ENCODE peak calls at places on chromosome 1, in seven cellular contexts. Y is heart right ventricle, V is cardiac muscle cell, U is endodermal cell, K is BE2C, C is GM12878, T is sigmoid colon. R is an unnamed sample.
A peak's percentile ranks its signal among the peaks of the same experiment; 100 is the strongest.

GRCh38 chr1:117632269-117633067 is 26.6 kb downstream of the TENT5C start:
- DNase-seq in V (no peak), K (no peak), T (no peak), U (no peak), C (no peak), Y (no peak), R (no peak)

GRCh38 chr1:164558461-164559341 is at the start of gene PBX1:
- DNase-seq in T (peak; percentile 100), C (peak; percentile 23), U (peak; percentile 99), Y (peak; percentile 96), V (peak; percentile 98), K (peak; percentile 94), R (peak; percentile 64)

GRCh38 chr1:152047607-152047953 is 10.8 kb upstream of the S100A11 start:
- DNase-seq in C (no peak), K (peak; percentile 52), V (no peak), U (no peak), T (peak; percentile 86), Y (no peak), R (no peak)

GRCh38 chr1:217540321-217540720 is 90.6 kb downstream of the GPATCH2 start:
- DNase-seq in K (no peak), T (no peak), C (no peak), U (no peak), Y (no peak), V (no peak), R (no peak)

GRCh38 chr1:179586107-179586823 is 5.4 kb upstream of the TDRD5 start:
- DNase-seq in U (peak; percentile 89), T (peak; percentile 70), V (peak; percentile 37), C (no peak), Y (peak; percentile 50), K (peak; percentile 82), R (no peak)

GRCh38 chr1:109765896-109766615 is 2.3 kb upstream of the EPS8L3 start:
- DNase-seq in C (no peak), K (no peak), T (no peak), V (no peak), Y (peak; percentile 4), U (no peak), R (no peak)

GRCh38 chr1:110259770-110260169 is 49.7 kb downstream of the KCNC4 start:
- DNase-seq in K (no peak), C (no peak), Y (no peak), V (no peak), T (no peak), U (no peak), R (no peak)

GRCh38 chr1:241603626-241604337 is 36.4 kb downstream of the CHML start:
- DNase-seq in Y (no peak), K (no peak), U (no peak), T (no peak), V (no peak), C (no peak), R (no peak)

GRCh38 chr1:14111121-14111520 is 411.1 kb downstream of the PRDM2 start:
- DNase-seq in Y (no peak), C (no peak), V (no peak), U (no peak), K (no peak), T (no peak), R (no peak)

GRCh38 chr1:12384836-12385456 is 155.1 kb downstream of the VPS13D start:
- DNase-seq in Y (no peak), C (no peak), T (no peak), U (no peak), K (no peak), V (no peak), R (peak; percentile 22)

GRCh38 chr1:18927654-18928272 is 25.4 kb upstream of the ALDH4A1 start:
- DNase-seq in Y (no peak), K (no peak), V (no peak), T (no peak), C (no peak), U (no peak), R (peak; percentile 57)

GRCh38 chr1:21344098-21344749 is 54.0 kb upstream of the ECE1 start:
- DNase-seq in U (no peak), Y (no peak), V (no peak), T (peak; percentile 72), C (no peak), K (no peak), R (no peak)

GRCh38 chr1:85585845-85586244 is 5.3 kb downstream of the CCN1 start:
- DNase-seq in K (no peak), T (no peak), U (no peak), V (no peak), C (no peak), Y (no peak), R (no peak)

GRCh38 chr1:19373206-19374126 is 61.3 kb downstream of the SLC66A1 start:
- DNase-seq in Y (no peak), T (no peak), U (no peak), K (no peak), V (no peak), C (no peak), R (no peak)

GRCh38 chr1:75614455-75615379 is 3.8 kb upstream of the SLC44A5 start:
- DNase-seq in C (no peak), U (peak; percentile 92), T (no peak), Y (peak; percentile 39), K (peak; percentile 60), V (peak; percentile 80), R (peak; percentile 24)

DNA sequence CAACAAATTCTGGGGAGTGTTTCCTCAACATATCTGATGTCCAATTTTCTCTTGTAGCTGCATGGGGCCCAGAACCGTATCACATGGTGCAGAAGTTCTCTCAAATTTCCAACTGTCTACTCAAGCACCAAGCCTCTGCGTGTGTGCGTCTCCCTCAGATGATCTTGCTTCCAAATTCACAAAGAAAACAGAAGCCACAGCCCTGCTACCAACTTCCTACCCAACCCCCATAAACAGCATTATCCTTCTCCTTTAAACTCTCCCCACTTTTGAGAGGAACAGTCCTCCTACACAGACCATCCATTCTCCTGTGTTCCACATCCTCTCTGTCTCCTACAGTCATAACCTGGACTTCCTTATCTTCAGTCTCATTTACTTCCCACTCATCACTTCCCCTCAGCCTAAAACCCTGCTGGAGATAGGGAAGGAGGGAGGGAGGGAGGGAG is 354.1 kb downstream of the SMYD3 start:
- DNase-seq in C (no peak), V (no peak), T (no peak), U (no peak), K (no peak), Y (no peak), R (no peak)
- H3K4me1 ChIP-seq in C (no peaks in the 10 kb centered on the region), V (no peaks in the 10 kb centered on the region), T (no peaks in the 10 kb centered on the region), U (peaks cover 3% of the 10 kb centered on the region), K (no peaks in the 10 kb centered on the region), Y (peaks cover 6% of the 10 kb centered on the region), R (no peaks in the 10 kb centered on the region)

DNA sequence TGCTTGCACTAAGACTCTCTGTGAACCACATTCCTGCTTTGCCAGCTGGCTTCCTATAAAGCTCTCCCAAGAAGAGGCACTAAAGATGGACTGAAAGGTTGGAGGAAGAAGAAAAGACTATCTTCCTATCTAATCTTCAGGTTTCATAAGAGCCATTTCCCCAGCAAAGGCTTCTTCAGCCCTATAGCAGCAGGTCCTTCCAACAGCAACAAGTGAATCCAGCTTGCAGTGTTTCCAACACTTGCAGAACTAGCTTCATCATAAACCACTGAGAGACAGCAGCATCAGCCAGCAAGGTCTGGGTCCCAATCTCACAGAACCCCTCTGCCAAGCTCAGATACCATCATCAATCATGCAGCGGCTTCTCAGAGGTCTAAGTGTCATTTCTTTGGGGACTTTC is 28.1 kb downstream of the FOXJ3 start:
- DNase-seq in K (no peak), Y (no peak), C (no peak), U (no peak), T (no peak), V (no peak), R (no peak)
- H3K36me3 ChIP-seq in K (no peaks in the 10 kb centered on the region), Y (no peaks in the 10 kb centered on the region), C (peaks cover 5% of the 10 kb centered on the region), U (peaks cover 41% of the 10 kb centered on the region), T (no peaks in the 10 kb centered on the region), V (no peaks in the 10 kb centered on the region), R (no peaks in the 10 kb centered on the region)

GRCh38 chr1:150621497-150622113 is 7.8 kb downstream of the ENSA start:
- DNase-seq in C (no peak), U (peak; percentile 70), T (peak; percentile 82), Y (no peak), K (peak; percentile 48), V (peak; percentile 54), R (peak; percentile 66)
- H3K4me1 ChIP-seq in C (peaks cover 26% of the 10 kb centered on the region), U (peaks cover 9% of the 10 kb centered on the region), T (peaks cover 40% of the 10 kb centered on the region), Y (peaks cover 49% of the 10 kb centered on the region), K (peaks cover 4% of the 10 kb centered on the region), V (no peaks in the 10 kb centered on the region), R (peaks cover 32% of the 10 kb centered on the region)

GRCh38 chr1:224392411-224393249 is 36.0 kb downstream of the CNIH4 start:
- DNase-seq in V (no peak), U (no peak), T (no peak), Y (no peak), K (no peak), C (no peak), R (no peak)
- H3K36me3 ChIP-seq in V (peaks cover 80% of the 10 kb centered on the region), U (peaks cover 97% of the 10 kb centered on the region), T (peaks cover 100% of the 10 kb centered on the region), Y (no peaks in the 10 kb centered on the region), K (peaks cover 81% of the 10 kb centered on the region), C (no peaks in the 10 kb centered on the region), R (peaks cover 35% of the 10 kb centered on the region)

DNA sequence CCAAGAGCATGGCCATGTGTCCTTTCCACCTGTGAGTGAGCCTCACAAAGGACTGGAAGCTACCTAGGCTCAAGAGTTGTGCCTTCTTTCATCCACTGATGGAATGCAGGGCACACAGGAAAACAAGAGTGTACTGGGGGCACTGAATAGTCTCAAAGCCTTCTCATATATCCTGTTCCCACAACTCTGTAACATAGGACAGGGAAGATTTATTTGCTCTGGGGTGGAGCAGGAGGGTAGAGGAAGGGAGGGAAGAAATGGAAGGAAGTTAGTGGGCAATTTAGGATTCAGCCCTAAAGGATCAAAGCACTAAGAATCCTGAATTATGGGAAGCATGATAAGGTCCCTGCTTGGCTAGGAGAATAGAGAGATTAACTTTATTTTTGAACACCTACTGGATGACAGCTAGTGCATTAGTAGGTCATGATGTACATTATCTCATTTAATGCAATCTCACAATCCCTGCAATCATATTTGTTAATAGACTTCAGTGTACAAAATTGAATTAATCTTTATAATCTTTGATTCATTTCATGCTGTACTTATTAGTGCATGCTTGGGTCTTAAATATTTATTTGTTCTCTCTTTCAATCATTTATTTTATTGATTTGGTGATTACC is 27.0 kb upstream of the RGS16 start:
- DNase-seq in U (no peak), K (no peak), V (no peak), Y (no peak), T (no peak), C (no peak), R (no peak)
- H3K4me1 ChIP-seq in U (peaks cover 3% of the 10 kb centered on the region), K (peaks cover 62% of the 10 kb centered on the region), V (no peaks in the 10 kb centered on the region), Y (peaks cover 13% of the 10 kb centered on the region), T (no peaks in the 10 kb centered on the region), C (peaks cover 38% of the 10 kb centered on the region), R (peaks cover 13% of the 10 kb centered on the region)

GRCh38 chr1:206478746-206479145 is 8.5 kb downstream of the IKBKE start:
- DNase-seq in V (no peak), T (no peak), U (no peak), C (no peak), Y (no peak), K (no peak), R (no peak)
- H3K36me3 ChIP-seq in V (peaks cover 7% of the 10 kb centered on the region), T (peaks cover 6% of the 10 kb centered on the region), U (no peaks in the 10 kb centered on the region), C (peaks cover 50% of the 10 kb centered on the region), Y (no peaks in the 10 kb centered on the region), K (no peaks in the 10 kb centered on the region), R (peaks cover 92% of the 10 kb centered on the region)

DNA sequence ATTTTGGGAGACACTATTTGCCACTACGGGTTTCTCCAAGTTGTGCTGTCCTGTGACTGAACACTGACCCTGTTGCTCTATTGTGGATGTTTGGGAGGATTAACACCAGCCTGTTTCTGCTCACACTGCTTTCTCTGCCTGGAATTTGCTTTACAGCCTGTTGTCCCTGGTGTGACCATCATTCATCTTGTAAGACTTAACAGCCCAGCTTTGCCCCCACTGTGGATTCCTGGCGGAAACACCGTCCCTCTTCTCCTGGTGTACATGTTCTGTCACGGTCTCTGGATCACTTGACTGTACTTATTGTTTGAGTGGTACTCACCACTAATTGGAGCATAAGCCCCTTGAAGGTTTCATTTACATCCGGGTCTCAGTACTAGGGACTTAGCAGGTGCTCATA is 32.2 kb downstream of the VANGL1 start:
- DNase-seq in C (no peak), V (no peak), Y (no peak), U (no peak), K (no peak), T (no peak), R (no peak)
- H3K4me1 ChIP-seq in C (peaks cover 19% of the 10 kb centered on the region), V (peaks cover 11% of the 10 kb centered on the region), Y (peaks cover 35% of the 10 kb centered on the region), U (peaks cover 23% of the 10 kb centered on the region), K (no peaks in the 10 kb centered on the region), T (peaks cover 81% of the 10 kb centered on the region), R (no peaks in the 10 kb centered on the region)

R was measured in naive thymus-derived CD4-positive, alpha-beta T cell.